ENCODE peak calls at places on chromosomes 5 and 9, in five cellular contexts. Q is GM23338; K is aorta; S is right lobe of liver; M is CD8-positive, alpha-beta T cell. V is an unnamed sample. For H3K4me1, the result is how much of the 10 kb centered on the place peaks cover.

GRCh38 chr5:100803391-100803790 is 99.7 kb downstream of the ST8SIA4 start:
- DNase-seq in Q (no peak), K (no peak), S (no peak), M (no peak), V (peak)

GRCh38 chr5:109759304-109759703 is 69.6 kb downstream of the MAN2A1 start:
- DNase-seq in Q (no peak), K (no peak), S (no peak), M (no peak), V (no peak)

GRCh38 chr5:175517824-175518450 is 39.6 kb downstream of the SFXN1 start:
- DNase-seq in Q (no peak), K (no peak), S (no peak), M (peak), V (no peak)

GRCh38 chr5:568061-568781 is 43.9 kb upstream of the CEP72 start:
- DNase-seq in Q (no peak), K (no peak), S (no peak), M (no peak), V (no peak)

GRCh38 chr9:88076286-88077070 is 61.8 kb downstream of the SPATA31C2 start:
- DNase-seq in Q (peak), K (peak), S (peak), M (peak), V (peak)

GRCh38 chr9:112037281-112038016 is 137.6 kb downstream of the SUSD1 start:
- DNase-seq in Q (no peak), K (no peak), S (no peak), M (peak), V (peak)

GRCh38 chr5:1772634-1773033 is 27.0 kb downstream of the MRPL36 start:
- DNase-seq in Q (no peak), K (no peak), S (no peak), M (no peak), V (no peak)

GRCh38 chr5:97846646-97847045 is 663.6 kb upstream of the RIOK2 start:
- DNase-seq in Q (no peak), K (no peak), S (no peak), M (no peak), V (no peak)

GRCh38 chr5:36870399-36871040 is 6.0 kb upstream of the NIPBL start:
- DNase-seq in Q (peak), K (no peak), S (no peak), M (no peak), V (peak)

GRCh38 chr5:54964405-54964804 is 21.0 kb downstream of the ESM1 start:
- DNase-seq in Q (no peak), K (no peak), S (no peak), M (no peak), V (no peak)

GRCh38 chr5:52830700-52831099 is 43.0 kb downstream of the ITGA1 start:
- DNase-seq in Q (no peak), K (no peak), S (no peak), M (no peak), V (peak)

GRCh38 chr9:3498691-3499090 is 27.1 kb downstream of the RFX3 start:
- DNase-seq in Q (no peak), K (no peak), S (no peak), M (no peak), V (peak)

GRCh38 chr9:97889941-97890557 is 32.3 kb downstream of the TRMO start:
- DNase-seq in Q (peak), K (no peak), S (peak), M (peak), V (peak)

GRCh38 chr9:109922617-109923260 is 142.7 kb downstream of the PALM2AKAP2 start:
- DNase-seq in Q (no peak), K (no peak), S (peak), M (no peak), V (no peak)

GRCh38 chr9:27129221-27129620 is 20.2 kb downstream of the TEK start:
- DNase-seq in Q (no peak), K (no peak), S (no peak), M (no peak), V (no peak)

GRCh38 chr5:57891443-57891842 is 408.8 kb upstream of the ACTBL2 start:
- DNase-seq in Q (peak), K (no peak), S (no peak), M (no peak), V (no peak)

GRCh38 chr9:128383791-128384190 is 12.6 kb downstream of the URM1 start:
- DNase-seq in Q (no peak), K (no peak), S (no peak), M (no peak), V (no peak)

GRCh38 chr5:67095346-67095871 is 101.2 kb downstream of the CD180 start:
- DNase-seq in Q (peak), K (peak), S (peak), M (no peak), V (no peak)

GRCh38 chr5:36300927-36301540 is 668 bp downstream of the RANBP3L start:
- DNase-seq in Q (no peak), K (no peak), S (peak), M (no peak), V (no peak)

GRCh38 chr9:105647595-105648349 is 14.5 kb upstream of the TAL2 start:
- DNase-seq in Q (peak), K (no peak), S (no peak), M (no peak), V (peak)

GRCh38 chr9:77421506-77422265 is 226.4 kb downstream of the GNA14 start:
- DNase-seq in Q (no peak), K (no peak), S (no peak), M (no peak), V (no peak)

GRCh38 chr5:77423022-77423750 is 68.9 kb downstream of the WDR41 start:
- DNase-seq in Q (no peak), K (no peak), S (no peak), M (no peak), V (peak)

GRCh38 chr5:38284378-38284777 is 26.0 kb downstream of the EGFLAM start:
- DNase-seq in Q (no peak), K (no peak), S (no peak), M (no peak), V (no peak)

GRCh38 chr9:130891699-130892502 is 4.7 kb downstream of the QRFP start:
- DNase-seq in Q (no peak), K (no peak), S (no peak), M (no peak), V (no peak)

GRCh38 chr9:129322641-129323375 is 144.7 kb upstream of the IER5L start:
- DNase-seq in Q (no peak), K (no peak), S (peak), M (no peak), V (no peak)

GRCh38 chr9:70229579-70229978 is 29.2 kb upstream of the SMC5 start:
- DNase-seq in Q (peak), K (no peak), S (no peak), M (no peak), V (no peak)

GRCh38 chr5:179204572-179204971 is 140.7 kb downstream of the ADAMTS2 start:
- DNase-seq in Q (no peak), K (no peak), S (no peak), M (no peak), V (no peak)

GRCh38 chr5:2874099-2874498 is 122.6 kb upstream of the IRX2 start:
- DNase-seq in Q (no peak), K (no peak), S (no peak), M (no peak), V (no peak)

GRCh38 chr9:124124729-124125589 is 113.4 kb downstream of the LHX2 start:
- DNase-seq in Q (no peak), K (no peak), S (no peak), M (no peak), V (no peak)

GRCh38 chr5:76527685-76528161 is 95.5 kb downstream of the F2RL2 start:
- DNase-seq in Q (no peak), K (no peak), S (no peak), M (no peak), V (no peak)

GRCh38 chr9:136947955-136948510 is 3.0 kb downstream of the C8G start:
- DNase-seq in Q (peak), K (peak), S (peak), M (no peak), V (peak)

GRCh38 chr5:10460252-10460906 is 18.7 kb downstream of the ROPN1L start:
- DNase-seq in Q (no peak), K (peak), S (peak), M (no peak), V (no peak)

GRCh38 chr5:123460296-123460729 is 37.1 kb upstream of the CEP120 start:
- DNase-seq in Q (peak), K (no peak), S (no peak), M (no peak), V (no peak)

GRCh38 chr9:10867194-10867593 is 254.4 kb upstream of the PTPRD start:
- DNase-seq in Q (no peak), K (no peak), S (no peak), M (no peak), V (no peak)

GRCh38 chr9:88880194-88880593 is 111.1 kb upstream of the S1PR3 start:
- DNase-seq in Q (no peak), K (no peak), S (no peak), M (no peak), V (no peak)

GRCh38 chr9:121725008-121725795 is 73.8 kb downstream of the DAB2IP start:
- DNase-seq in Q (no peak), K (peak), S (peak), M (no peak), V (no peak)
- H3K4me1 ChIP-seq in Q (under half), K (under half), S (under half), M (under half), V (under half)

DNA sequence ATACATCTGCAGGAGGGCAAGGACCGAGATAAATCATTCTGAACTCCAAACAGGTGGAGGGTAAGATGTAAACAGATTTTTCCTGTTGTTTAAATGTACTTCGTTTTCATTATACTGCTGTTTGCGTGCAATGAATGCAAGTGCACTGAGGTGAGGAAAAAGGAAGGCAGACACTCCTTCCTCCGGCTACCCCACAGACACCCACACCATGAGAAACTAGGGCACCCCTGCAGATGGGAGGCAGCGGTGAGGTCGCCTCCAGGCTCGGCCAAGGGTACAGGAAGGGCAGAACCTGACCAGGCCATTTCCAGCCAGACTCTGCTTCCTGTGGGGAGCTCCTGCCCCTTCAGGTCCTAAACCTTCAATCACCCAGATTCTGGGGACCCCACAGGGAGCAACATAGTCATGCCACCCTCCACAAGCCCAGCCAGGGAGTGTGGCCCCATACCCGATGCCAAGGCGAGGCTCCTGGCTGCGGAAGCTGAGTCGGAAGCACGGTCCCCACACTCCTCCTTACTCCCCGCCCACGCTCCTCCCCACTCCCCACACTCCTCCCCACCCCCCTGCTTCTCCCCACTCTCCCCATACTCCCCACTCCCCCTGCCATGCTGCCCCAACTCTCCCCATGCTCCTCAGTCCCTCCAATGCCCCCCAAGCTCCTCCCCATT is 37.1 kb downstream of the VAV2 start:
- DNase-seq in Q (no peak), K (peak), S (no peak), M (no peak), V (no peak)
- H3K4me3 ChIP-seq in Q (no peak), K (no peak), S (no peak), M (peak), V (no peak)

DNA sequence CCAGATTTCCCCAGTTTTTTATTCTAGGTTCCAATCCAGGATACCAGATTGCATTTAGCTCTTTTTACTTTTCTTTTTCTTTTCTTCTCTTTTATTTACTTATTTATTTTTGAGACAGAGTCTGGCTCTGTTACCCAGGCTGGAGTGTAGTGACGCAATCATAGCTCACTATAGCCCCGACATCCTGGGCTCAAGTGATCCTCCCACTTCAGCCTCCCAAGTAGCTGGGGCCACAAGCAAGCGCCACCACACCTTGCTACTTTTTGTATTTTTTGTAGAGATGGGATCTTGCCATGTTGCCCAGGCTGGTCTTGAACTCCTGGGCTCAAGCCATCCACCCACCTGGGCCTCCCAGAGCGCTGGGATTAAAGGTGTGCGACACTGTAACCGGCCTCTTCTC is 48.4 kb downstream of the GSN start:
- DNase-seq in Q (no peak), K (no peak), S (no peak), M (no peak), V (no peak)
- H3K27ac ChIP-seq in Q (no peak), K (no peak), S (no peak), M (no peak), V (no peak)

GRCh38 chr5:142852799-142853198 is 82.6 kb downstream of the ARHGAP26 start:
- DNase-seq in Q (no peak), K (no peak), S (no peak), M (no peak), V (no peak)
- H3K4me1 ChIP-seq in Q (under half), K (under half), S (under half), M (under half), V (under half)

GRCh38 chr5:139669681-139670368 is 21.7 kb downstream of the CXXC5 start:
- DNase-seq in Q (no peak), K (no peak), S (no peak), M (peak), V (peak)
- H3K4me3 ChIP-seq in Q (no peak), K (no peak), S (no peak), M (peak), V (peak)

GRCh38 chr9:34382054-34382453 is 5.4 kb upstream of the MYORG start:
- DNase-seq in Q (no peak), K (no peak), S (no peak), M (no peak), V (no peak)

GRCh38 chr9:34380511-34381315 is 4.0 kb upstream of the MYORG start:
- DNase-seq in Q (peak), K (peak), S (peak), M (peak), V (peak)

GRCh38 chr9:34380034-34380510 is 3.4 kb upstream of the MYORG start:
- DNase-seq in Q (peak), K (peak), S (no peak), M (no peak), V (no peak)

GRCh38 chr9:34382879-34383278 is 6.2 kb upstream of the MYORG start:
- DNase-seq in Q (no peak), K (no peak), S (peak), M (no peak), V (no peak)

GRCh38 chr9:34381323-34381722 is 4.6 kb upstream of the MYORG start:
- DNase-seq in Q (peak), K (no peak), S (no peak), M (no peak), V (peak)
- H3K27ac ChIP-seq in Q (no peak), K (no peak), S (no peak), M (peak), V (no peak)

V was measured in SJCRH30.